ENCODE peak calls at places on chromosome 4, in eight cellular contexts. One of them, this sample, is unnamed.

GRCh38 chr4:88244056-88244455 is 40.3 kb downstream of the PPM1K start:
- DNase-seq in ovary: no peak
- DNase-seq in CD8-positive, alpha-beta memory T cell: no peak
- DNase-seq in fibroblast of lung: no peak
- DNase-seq in mammary epithelial cell: no peak
- DNase-seq in astrocyte: no peak
- DNase-seq in HepG2: no peak
- DNase-seq in breast epithelium: no peak
- DNase-seq in this sample: no peak

GRCh38 chr4:107825072-107825789 is 499 bp downstream of the SGMS2 start:
- DNase-seq in ovary: peak
- DNase-seq in CD8-positive, alpha-beta memory T cell: no peak
- DNase-seq in astrocyte: peak
- DNase-seq in mammary epithelial cell: peak
- DNase-seq in HepG2: no peak
- DNase-seq in fibroblast of lung: peak
- DNase-seq in breast epithelium: peak
- DNase-seq in this sample: peak

GRCh38 chr4:140296335-140296753 is 77.1 kb upstream of the SCOC start:
- DNase-seq in breast epithelium: peak
- DNase-seq in fibroblast of lung: peak
- DNase-seq in CD8-positive, alpha-beta memory T cell: no peak
- DNase-seq in ovary: peak
- DNase-seq in HepG2: peak
- DNase-seq in astrocyte: peak
- DNase-seq in mammary epithelial cell: peak
- DNase-seq in this sample: peak

GRCh38 chr4:8908206-8908893 is 36.7 kb upstream of the HMX1 start:
- DNase-seq in breast epithelium: no peak
- DNase-seq in astrocyte: no peak
- DNase-seq in HepG2: no peak
- DNase-seq in fibroblast of lung: no peak
- DNase-seq in mammary epithelial cell: no peak
- DNase-seq in CD8-positive, alpha-beta memory T cell: no peak
- DNase-seq in ovary: peak
- DNase-seq in this sample: no peak

GRCh38 chr4:173076903-173077629 is 91.5 kb upstream of the GALNT7 start:
- DNase-seq in breast epithelium: no peak
- DNase-seq in CD8-positive, alpha-beta memory T cell: no peak
- DNase-seq in fibroblast of lung: peak
- DNase-seq in astrocyte: peak
- DNase-seq in ovary: no peak
- DNase-seq in mammary epithelial cell: peak
- DNase-seq in HepG2: no peak
- DNase-seq in this sample: no peak

GRCh38 chr4:110615366-110616161 is 7.3 kb downstream of the PITX2 start:
- DNase-seq in CD8-positive, alpha-beta memory T cell: no peak
- DNase-seq in ovary: no peak
- DNase-seq in mammary epithelial cell: no peak
- DNase-seq in astrocyte: no peak
- DNase-seq in breast epithelium: no peak
- DNase-seq in HepG2: no peak
- DNase-seq in fibroblast of lung: no peak
- DNase-seq in this sample: no peak

GRCh38 chr4:2860391-2861348 is 17.0 kb downstream of the ADD1 start:
- DNase-seq in fibroblast of lung: no peak
- DNase-seq in HepG2: peak
- DNase-seq in mammary epithelial cell: no peak
- DNase-seq in astrocyte: peak
- DNase-seq in breast epithelium: no peak
- DNase-seq in CD8-positive, alpha-beta memory T cell: no peak
- DNase-seq in ovary: no peak
- DNase-seq in this sample: peak

GRCh38 chr4:34170941-34171340 is 2073.4 kb downstream of the ARAP2 start:
- DNase-seq in breast epithelium: no peak
- DNase-seq in fibroblast of lung: no peak
- DNase-seq in CD8-positive, alpha-beta memory T cell: no peak
- DNase-seq in astrocyte: peak
- DNase-seq in HepG2: no peak
- DNase-seq in ovary: no peak
- DNase-seq in mammary epithelial cell: no peak
- DNase-seq in this sample: no peak

GRCh38 chr4:12137556-12137955 is 708.9 kb upstream of the HS3ST1 start:
- DNase-seq in ovary: no peak
- DNase-seq in breast epithelium: no peak
- DNase-seq in fibroblast of lung: no peak
- DNase-seq in CD8-positive, alpha-beta memory T cell: no peak
- DNase-seq in mammary epithelial cell: no peak
- DNase-seq in astrocyte: no peak
- DNase-seq in HepG2: no peak
- DNase-seq in this sample: peak

GRCh38 chr4:177118596-177118995 is 191.1 kb upstream of the NEIL3 start:
- DNase-seq in CD8-positive, alpha-beta memory T cell: no peak
- DNase-seq in fibroblast of lung: peak
- DNase-seq in astrocyte: peak
- DNase-seq in mammary epithelial cell: peak
- DNase-seq in breast epithelium: no peak
- DNase-seq in HepG2: no peak
- DNase-seq in ovary: peak
- DNase-seq in this sample: no peak

GRCh38 chr4:2489841-2490552 is 21.1 kb downstream of the RNF4 start:
- DNase-seq in ovary: no peak
- DNase-seq in HepG2: no peak
- DNase-seq in mammary epithelial cell: no peak
- DNase-seq in CD8-positive, alpha-beta memory T cell: no peak
- DNase-seq in fibroblast of lung: peak
- DNase-seq in astrocyte: no peak
- DNase-seq in breast epithelium: no peak
- DNase-seq in this sample: peak

GRCh38 chr4:125520258-125520990 is 205.7 kb downstream of the FAT4 start:
- DNase-seq in astrocyte: peak
- DNase-seq in fibroblast of lung: peak
- DNase-seq in ovary: no peak
- DNase-seq in breast epithelium: no peak
- DNase-seq in mammary epithelial cell: no peak
- DNase-seq in CD8-positive, alpha-beta memory T cell: no peak
- DNase-seq in HepG2: no peak
- DNase-seq in this sample: peak
- H3K27ac ChIP-seq in astrocyte: peak
- H3K27ac ChIP-seq in fibroblast of lung: no peak
- H3K27ac ChIP-seq in ovary: no peak
- H3K27ac ChIP-seq in breast epithelium: no peak
- H3K27ac ChIP-seq in mammary epithelial cell: no peak
- H3K27ac ChIP-seq in CD8-positive, alpha-beta memory T cell: no peak
- H3K27ac ChIP-seq in HepG2: no peak
- H3K27ac ChIP-seq in this sample: peak

DNA sequence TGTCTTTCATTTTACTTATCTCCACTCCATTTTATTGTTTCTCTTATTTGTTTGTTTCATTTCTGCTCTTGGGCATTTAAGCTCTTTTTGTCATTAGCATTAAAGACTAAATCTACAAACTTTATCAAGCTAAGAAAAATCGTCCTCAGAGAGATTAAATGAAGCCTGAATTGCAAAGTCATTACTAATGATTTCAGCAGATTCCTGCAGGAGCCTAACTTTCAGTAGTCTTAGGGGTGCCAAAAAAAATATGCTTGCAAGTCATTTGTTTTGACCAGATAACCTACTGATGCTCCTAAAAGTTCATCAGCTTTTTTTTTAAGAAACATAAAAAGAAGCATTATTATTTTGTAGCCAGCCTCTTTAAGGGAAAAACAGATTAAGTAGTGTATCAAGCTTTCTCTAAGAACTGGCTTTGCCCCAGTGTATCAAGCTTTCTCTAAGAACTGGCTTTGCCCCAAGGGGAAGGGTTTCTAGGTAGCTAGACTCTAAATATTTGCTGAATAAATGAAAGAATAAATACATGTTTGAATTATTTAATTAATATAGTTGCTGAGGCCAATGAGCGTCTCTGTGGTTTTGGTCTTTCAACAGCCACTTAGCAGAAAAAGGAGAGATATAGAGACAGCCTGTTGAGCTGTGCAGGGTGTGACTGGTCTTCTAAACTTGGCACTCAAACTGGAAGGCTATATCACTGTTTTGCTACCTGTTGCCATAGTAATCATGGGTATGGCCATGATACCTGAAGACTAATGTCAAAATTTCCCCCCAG is 174.2 kb downstream of the BTC start:
- DNase-seq in fibroblast of lung: peak
- DNase-seq in breast epithelium: no peak
- DNase-seq in astrocyte: peak
- DNase-seq in HepG2: no peak
- DNase-seq in ovary: no peak
- DNase-seq in CD8-positive, alpha-beta memory T cell: no peak
- DNase-seq in mammary epithelial cell: no peak
- DNase-seq in this sample: peak
- H3K27ac ChIP-seq in fibroblast of lung: no peak
- H3K27ac ChIP-seq in breast epithelium: peak
- H3K27ac ChIP-seq in astrocyte: no peak
- H3K27ac ChIP-seq in HepG2: no peak
- H3K27ac ChIP-seq in ovary: no peak
- H3K27ac ChIP-seq in CD8-positive, alpha-beta memory T cell: no peak
- H3K27ac ChIP-seq in mammary epithelial cell: peak
- H3K27ac ChIP-seq in this sample: peak

GRCh38 chr4:16205298-16206164 is 20.7 kb downstream of the TAPT1 start:
- DNase-seq in ovary: no peak
- DNase-seq in CD8-positive, alpha-beta memory T cell: no peak
- DNase-seq in fibroblast of lung: no peak
- DNase-seq in HepG2: peak
- DNase-seq in astrocyte: no peak
- DNase-seq in breast epithelium: no peak
- DNase-seq in mammary epithelial cell: no peak
- DNase-seq in this sample: peak
- H3K27ac ChIP-seq in ovary: no peak
- H3K27ac ChIP-seq in CD8-positive, alpha-beta memory T cell: no peak
- H3K27ac ChIP-seq in fibroblast of lung: no peak
- H3K27ac ChIP-seq in HepG2: no peak
- H3K27ac ChIP-seq in astrocyte: no peak
- H3K27ac ChIP-seq in breast epithelium: no peak
- H3K27ac ChIP-seq in mammary epithelial cell: no peak
- H3K27ac ChIP-seq in this sample: no peak

GRCh38 chr4:39716356-39716755 is 18.4 kb downstream of the UBE2K start:
- DNase-seq in breast epithelium: no peak
- DNase-seq in fibroblast of lung: no peak
- DNase-seq in ovary: no peak
- DNase-seq in CD8-positive, alpha-beta memory T cell: no peak
- DNase-seq in astrocyte: no peak
- DNase-seq in mammary epithelial cell: no peak
- DNase-seq in HepG2: no peak
- DNase-seq in this sample: no peak
- H3K27ac ChIP-seq in breast epithelium: no peak
- H3K27ac ChIP-seq in fibroblast of lung: no peak
- H3K27ac ChIP-seq in ovary: no peak
- H3K27ac ChIP-seq in CD8-positive, alpha-beta memory T cell: no peak
- H3K27ac ChIP-seq in astrocyte: no peak
- H3K27ac ChIP-seq in mammary epithelial cell: no peak
- H3K27ac ChIP-seq in HepG2: no peak
- H3K27ac ChIP-seq in this sample: no peak

GRCh38 chr4:67447873-67448272 is 97.4 kb downstream of the CENPC start:
- DNase-seq in mammary epithelial cell: no peak
- DNase-seq in HepG2: no peak
- DNase-seq in breast epithelium: no peak
- DNase-seq in CD8-positive, alpha-beta memory T cell: no peak
- DNase-seq in fibroblast of lung: no peak
- DNase-seq in astrocyte: no peak
- DNase-seq in ovary: no peak
- DNase-seq in this sample: no peak

GRCh38 chr4:67446811-67447210 is 98.5 kb downstream of the CENPC start:
- DNase-seq in mammary epithelial cell: no peak
- DNase-seq in CD8-positive, alpha-beta memory T cell: no peak
- DNase-seq in HepG2: no peak
- DNase-seq in astrocyte: no peak
- DNase-seq in fibroblast of lung: no peak
- DNase-seq in breast epithelium: no peak
- DNase-seq in ovary: no peak
- DNase-seq in this sample: no peak

GRCh38 chr4:67456577-67457196 is 88.6 kb downstream of the CENPC start:
- DNase-seq in ovary: no peak
- DNase-seq in breast epithelium: no peak
- DNase-seq in astrocyte: no peak
- DNase-seq in mammary epithelial cell: no peak
- DNase-seq in HepG2: no peak
- DNase-seq in fibroblast of lung: no peak
- DNase-seq in CD8-positive, alpha-beta memory T cell: no peak
- DNase-seq in this sample: no peak

GRCh38 chr4:67451464-67451863 is 93.8 kb downstream of the CENPC start:
- DNase-seq in astrocyte: peak
- DNase-seq in mammary epithelial cell: peak
- DNase-seq in fibroblast of lung: no peak
- DNase-seq in breast epithelium: no peak
- DNase-seq in ovary: no peak
- DNase-seq in CD8-positive, alpha-beta memory T cell: no peak
- DNase-seq in HepG2: no peak
- DNase-seq in this sample: no peak

GRCh38 chr4:67452100-67452887 is 93.0 kb downstream of the CENPC start:
- DNase-seq in HepG2: no peak
- DNase-seq in breast epithelium: no peak
- DNase-seq in mammary epithelial cell: no peak
- DNase-seq in astrocyte: peak
- DNase-seq in CD8-positive, alpha-beta memory T cell: no peak
- DNase-seq in fibroblast of lung: no peak
- DNase-seq in ovary: no peak
- DNase-seq in this sample: no peak
- H3K27ac ChIP-seq in HepG2: no peak
- H3K27ac ChIP-seq in breast epithelium: no peak
- H3K27ac ChIP-seq in mammary epithelial cell: no peak
- H3K27ac ChIP-seq in astrocyte: no peak
- H3K27ac ChIP-seq in CD8-positive, alpha-beta memory T cell: no peak
- H3K27ac ChIP-seq in fibroblast of lung: no peak
- H3K27ac ChIP-seq in ovary: no peak
- H3K27ac ChIP-seq in this sample: no peak

GRCh38 chr4:38620527-38620926 is 43.5 kb upstream of the KLF3 start:
- DNase-seq in astrocyte: no peak
- DNase-seq in breast epithelium: no peak
- DNase-seq in mammary epithelial cell: no peak
- DNase-seq in HepG2: no peak
- DNase-seq in ovary: no peak
- DNase-seq in CD8-positive, alpha-beta memory T cell: no peak
- DNase-seq in fibroblast of lung: no peak
- DNase-seq in this sample: no peak
- H3K27ac ChIP-seq in astrocyte: no peak
- H3K27ac ChIP-seq in breast epithelium: no peak
- H3K27ac ChIP-seq in mammary epithelial cell: peak
- H3K27ac ChIP-seq in HepG2: no peak
- H3K27ac ChIP-seq in ovary: no peak
- H3K27ac ChIP-seq in CD8-positive, alpha-beta memory T cell: no peak
- H3K27ac ChIP-seq in fibroblast of lung: no peak
- H3K27ac ChIP-seq in this sample: no peak

GRCh38 chr4:67699603-67700002 is 1.4 kb downstream of the UBA6 start:
- DNase-seq in CD8-positive, alpha-beta memory T cell: no peak
- DNase-seq in breast epithelium: no peak
- DNase-seq in mammary epithelial cell: no peak
- DNase-seq in fibroblast of lung: no peak
- DNase-seq in HepG2: no peak
- DNase-seq in ovary: no peak
- DNase-seq in astrocyte: no peak
- DNase-seq in this sample: no peak
- H3K27ac ChIP-seq in CD8-positive, alpha-beta memory T cell: peak
- H3K27ac ChIP-seq in breast epithelium: peak
- H3K27ac ChIP-seq in mammary epithelial cell: peak
- H3K27ac ChIP-seq in fibroblast of lung: peak
- H3K27ac ChIP-seq in HepG2: peak
- H3K27ac ChIP-seq in ovary: no peak
- H3K27ac ChIP-seq in astrocyte: peak
- H3K27ac ChIP-seq in this sample: peak